ENCODE peak calls at places on chromosomes 5 and 9, in eight cellular contexts. One of them, this sample, is unnamed.

GRCh38 chr5:1537166-1538154 is 13.7 kb upstream of the LPCAT1 start:
- DNase-seq in brain microvascular endothelial cell: no peak
- DNase-seq in GM12865: peak; percentile 20
- DNase-seq in AG10803: no peak
- DNase-seq in AG09309: no peak
- DNase-seq in transverse colon: no peak
- DNase-seq in PC-9: no peak
- DNase-seq in dorsolateral prefrontal cortex: no peak
- DNase-seq in this sample: no peak

GRCh38 chr5:6488021-6488420 is 39.4 kb downstream of the UBE2QL1 start:
- DNase-seq in PC-9: no peak
- DNase-seq in AG09309: no peak
- DNase-seq in AG10803: no peak
- DNase-seq in GM12865: peak; percentile 35
- DNase-seq in transverse colon: no peak
- DNase-seq in dorsolateral prefrontal cortex: no peak
- DNase-seq in brain microvascular endothelial cell: no peak
- DNase-seq in this sample: no peak

GRCh38 chr5:73100109-73100508 is 20.3 kb upstream of the TMEM171 start:
- DNase-seq in GM12865: peak; percentile 39
- DNase-seq in AG10803: no peak
- DNase-seq in dorsolateral prefrontal cortex: no peak
- DNase-seq in AG09309: no peak
- DNase-seq in brain microvascular endothelial cell: no peak
- DNase-seq in PC-9: no peak
- DNase-seq in transverse colon: no peak
- DNase-seq in this sample: no peak

GRCh38 chr5:149656576-149657182 is 73.4 kb upstream of the PPARGC1B start:
- DNase-seq in brain microvascular endothelial cell: peak; percentile 23
- DNase-seq in GM12865: peak; percentile 51
- DNase-seq in dorsolateral prefrontal cortex: no peak
- DNase-seq in AG09309: no peak
- DNase-seq in AG10803: no peak
- DNase-seq in PC-9: peak; percentile 48
- DNase-seq in transverse colon: peak; percentile 85
- DNase-seq in this sample: no peak

GRCh38 chr5:176151286-176151685 is 86.9 kb upstream of the SIMC1 start:
- DNase-seq in dorsolateral prefrontal cortex: no peak
- DNase-seq in transverse colon: no peak
- DNase-seq in brain microvascular endothelial cell: peak; percentile 6
- DNase-seq in AG10803: peak; percentile 38
- DNase-seq in PC-9: no peak
- DNase-seq in GM12865: no peak
- DNase-seq in AG09309: no peak
- DNase-seq in this sample: no peak

GRCh38 chr9:76116913-76117312 is 226.4 kb downstream of the PCSK5 start:
- DNase-seq in GM12865: no peak
- DNase-seq in transverse colon: no peak
- DNase-seq in PC-9: no peak
- DNase-seq in brain microvascular endothelial cell: no peak
- DNase-seq in AG10803: peak; percentile 5
- DNase-seq in AG09309: no peak
- DNase-seq in dorsolateral prefrontal cortex: no peak
- DNase-seq in this sample: peak; percentile 33

GRCh38 chr5:106876298-106876622 is 794.5 kb downstream of the EFNA5 start:
- DNase-seq in transverse colon: no peak
- DNase-seq in AG10803: no peak
- DNase-seq in PC-9: no peak
- DNase-seq in dorsolateral prefrontal cortex: no peak
- DNase-seq in brain microvascular endothelial cell: no peak
- DNase-seq in GM12865: no peak
- DNase-seq in AG09309: no peak
- DNase-seq in this sample: no peak

GRCh38 chr9:84490206-84490605 is 149.6 kb upstream of the SLC28A3 start:
- DNase-seq in AG10803: no peak
- DNase-seq in dorsolateral prefrontal cortex: no peak
- DNase-seq in GM12865: no peak
- DNase-seq in transverse colon: no peak
- DNase-seq in AG09309: no peak
- DNase-seq in brain microvascular endothelial cell: no peak
- DNase-seq in PC-9: no peak
- DNase-seq in this sample: no peak

GRCh38 chr5:135092476-135092875 is 58.4 kb upstream of the PITX1 start:
- DNase-seq in transverse colon: no peak
- DNase-seq in AG09309: no peak
- DNase-seq in GM12865: no peak
- DNase-seq in PC-9: no peak
- DNase-seq in dorsolateral prefrontal cortex: peak; percentile 3
- DNase-seq in brain microvascular endothelial cell: no peak
- DNase-seq in AG10803: no peak
- DNase-seq in this sample: no peak

GRCh38 chr9:124293712-124294504 is 36.2 kb downstream of the NEK6 start:
- DNase-seq in transverse colon: no peak
- DNase-seq in PC-9: peak; percentile 38
- DNase-seq in AG09309: no peak
- DNase-seq in dorsolateral prefrontal cortex: no peak
- DNase-seq in brain microvascular endothelial cell: no peak
- DNase-seq in GM12865: no peak
- DNase-seq in AG10803: no peak
- DNase-seq in this sample: peak; percentile 41

GRCh38 chr5:119743927-119744326 is 114.6 kb downstream of the FAM170A start:
- DNase-seq in transverse colon: no peak
- DNase-seq in brain microvascular endothelial cell: peak; percentile 53
- DNase-seq in AG10803: peak; percentile 3
- DNase-seq in GM12865: peak; percentile 71
- DNase-seq in PC-9: peak; percentile 10
- DNase-seq in AG09309: no peak
- DNase-seq in dorsolateral prefrontal cortex: no peak
- DNase-seq in this sample: peak; percentile 65
- TF ChIP-seq CTCF in transverse colon: peak; percentile 43
- TF ChIP-seq CTCF in brain microvascular endothelial cell: peak; percentile 58
- TF ChIP-seq CTCF in AG10803: no peak
- TF ChIP-seq CTCF in GM12865: peak; percentile 67
- TF ChIP-seq CTCF in PC-9: peak; percentile 75
- TF ChIP-seq CTCF in AG09309: peak; percentile 26
- TF ChIP-seq CTCF in dorsolateral prefrontal cortex: peak; percentile 55
- TF ChIP-seq CTCF in this sample: peak; percentile 30

DNA sequence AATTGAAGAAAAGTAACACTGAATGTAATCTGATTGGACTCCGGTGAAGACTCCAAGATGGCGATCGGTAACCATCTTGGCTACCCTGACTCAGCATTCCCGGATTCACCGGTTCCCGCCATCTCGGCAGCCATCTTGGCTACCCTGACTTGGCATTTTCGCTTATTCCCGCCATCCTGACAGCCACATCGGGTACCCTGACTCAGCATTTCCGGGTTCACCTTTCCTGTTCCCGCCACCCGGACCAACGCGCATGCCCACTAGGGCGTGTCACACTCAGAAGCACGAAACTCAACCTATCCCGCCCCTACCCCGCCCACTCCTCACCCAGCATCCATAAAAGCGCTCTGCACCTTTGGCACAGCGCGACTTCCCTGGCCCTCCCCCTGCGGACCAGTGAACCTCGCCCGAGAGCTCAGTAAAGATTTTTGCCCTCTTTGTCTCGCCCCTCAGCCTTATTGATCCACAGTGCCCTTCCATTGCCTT is 17.2 kb downstream of the SPTLC1 start:
- DNase-seq in GM12865: no peak
- DNase-seq in AG09309: no peak
- DNase-seq in dorsolateral prefrontal cortex: peak; percentile 83
- DNase-seq in brain microvascular endothelial cell: peak; percentile 62
- DNase-seq in PC-9: no peak
- DNase-seq in transverse colon: peak; percentile 93
- DNase-seq in AG10803: peak; percentile 42
- DNase-seq in this sample: peak; percentile 80
- H3K4me3 ChIP-seq in GM12865: no peak overlapping the region
- H3K4me3 ChIP-seq in AG09309: no peak overlapping the region
- H3K4me3 ChIP-seq in dorsolateral prefrontal cortex: peak overlapping the region; percentile 5
- H3K4me3 ChIP-seq in brain microvascular endothelial cell: peak overlapping the region; percentile 37
- H3K4me3 ChIP-seq in PC-9: no peak overlapping the region
- H3K4me3 ChIP-seq in transverse colon: peak overlapping the region; percentile 4
- H3K4me3 ChIP-seq in AG10803: no peak overlapping the region
- H3K4me3 ChIP-seq in this sample: peak overlapping the region; percentile 14

DNA sequence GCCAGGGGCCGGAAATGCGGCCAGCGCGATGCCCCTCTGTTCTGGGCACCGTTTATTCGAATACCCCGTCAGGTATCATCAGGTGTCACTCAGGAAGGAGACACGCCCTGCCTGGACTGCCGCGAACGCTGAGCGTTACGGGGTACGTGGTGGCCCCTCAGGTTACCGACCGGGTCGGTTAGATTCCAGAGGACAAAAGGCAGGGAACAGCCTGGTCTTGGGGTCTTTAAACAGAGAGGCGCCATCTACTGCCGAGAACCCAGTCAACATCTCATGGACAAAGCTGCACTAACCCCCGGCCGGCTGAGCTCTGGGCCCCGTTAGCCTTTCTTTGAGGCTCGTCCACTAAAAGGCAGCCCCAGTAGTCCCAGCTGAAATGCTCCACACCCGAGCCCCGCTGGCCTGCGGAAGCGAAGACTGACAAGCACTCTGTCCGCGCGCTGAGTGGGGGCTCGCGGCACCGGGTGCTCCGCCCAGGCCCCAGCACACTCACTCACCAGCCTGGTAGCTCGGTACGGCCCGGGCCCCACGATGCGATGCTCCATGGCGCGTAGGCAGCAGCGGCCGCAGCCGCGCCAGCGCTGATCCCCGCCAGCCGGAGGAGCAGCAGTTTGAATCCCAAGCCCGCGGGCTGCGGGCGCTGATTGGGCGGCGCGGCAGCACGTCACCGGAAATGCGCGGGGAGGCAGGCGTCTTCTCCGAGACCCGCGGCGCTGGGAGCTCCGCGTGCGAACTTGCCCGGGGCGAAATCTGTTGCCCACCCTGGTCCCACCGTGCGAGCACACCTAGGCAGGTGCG is at the start of gene DEPDC1B:
- DNase-seq in GM12865: peak; percentile 94
- DNase-seq in AG10803: peak; percentile 85
- DNase-seq in AG09309: peak; percentile 46
- DNase-seq in dorsolateral prefrontal cortex: peak; percentile 88
- DNase-seq in PC-9: peak; percentile 88
- DNase-seq in transverse colon: peak; percentile 91
- DNase-seq in brain microvascular endothelial cell: peak; percentile 87
- DNase-seq in this sample: peak; percentile 88
- TF ChIP-seq CTCF in GM12865: peak; percentile 31
- TF ChIP-seq CTCF in AG10803: peak; percentile 52
- TF ChIP-seq CTCF in AG09309: peak; percentile 51
- TF ChIP-seq CTCF in dorsolateral prefrontal cortex: peak; percentile 18
- TF ChIP-seq CTCF in PC-9: no peak
- TF ChIP-seq CTCF in transverse colon: no peak
- TF ChIP-seq CTCF in brain microvascular endothelial cell: peak; percentile 62
- TF ChIP-seq CTCF in this sample: peak; percentile 41

DNA sequence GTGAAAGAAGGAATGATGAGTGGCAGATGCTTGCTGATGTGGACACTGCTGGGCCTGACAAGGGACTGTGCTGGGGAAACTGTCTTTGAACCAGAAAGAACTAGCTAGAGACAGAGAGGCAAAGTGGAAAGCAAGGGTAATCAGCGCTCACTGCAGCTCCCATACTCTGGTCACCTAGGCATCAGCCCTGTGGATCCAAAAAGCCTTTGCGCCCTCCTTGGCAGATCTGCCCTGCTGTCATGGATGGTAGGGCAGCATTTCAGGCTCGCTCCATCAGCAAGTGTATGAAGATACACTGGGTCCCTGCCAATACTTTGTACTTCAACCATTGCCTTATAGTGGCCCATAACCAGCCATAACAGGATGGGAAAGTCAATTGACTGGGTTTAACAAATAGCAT is 6.6 kb upstream of the ALDH1B1 start:
- DNase-seq in dorsolateral prefrontal cortex: no peak
- DNase-seq in PC-9: no peak
- DNase-seq in transverse colon: no peak
- DNase-seq in AG10803: no peak
- DNase-seq in AG09309: no peak
- DNase-seq in GM12865: no peak
- DNase-seq in brain microvascular endothelial cell: no peak
- DNase-seq in this sample: no peak
- H3K4me3 ChIP-seq in dorsolateral prefrontal cortex: no peak overlapping the region
- H3K4me3 ChIP-seq in PC-9: no peak overlapping the region
- H3K4me3 ChIP-seq in transverse colon: no peak overlapping the region
- H3K4me3 ChIP-seq in AG10803: no peak overlapping the region
- H3K4me3 ChIP-seq in AG09309: no peak overlapping the region
- H3K4me3 ChIP-seq in GM12865: no peak overlapping the region
- H3K4me3 ChIP-seq in brain microvascular endothelial cell: no peak overlapping the region
- H3K4me3 ChIP-seq in this sample: no peak overlapping the region

GRCh38 chr5:98755406-98755805 is 18.1 kb upstream of the RGMB start:
- DNase-seq in dorsolateral prefrontal cortex: no peak
- DNase-seq in AG10803: peak; percentile 84
- DNase-seq in AG09309: no peak
- DNase-seq in PC-9: no peak
- DNase-seq in brain microvascular endothelial cell: peak; percentile 43
- DNase-seq in transverse colon: no peak
- DNase-seq in GM12865: no peak
- DNase-seq in this sample: no peak

GRCh38 chr5:98753507-98753906 is 20.0 kb upstream of the RGMB start:
- DNase-seq in GM12865: no peak
- DNase-seq in dorsolateral prefrontal cortex: no peak
- DNase-seq in transverse colon: no peak
- DNase-seq in PC-9: no peak
- DNase-seq in AG10803: no peak
- DNase-seq in brain microvascular endothelial cell: no peak
- DNase-seq in AG09309: no peak
- DNase-seq in this sample: no peak

GRCh38 chr5:98749046-98749445 is 24.4 kb upstream of the RGMB start:
- DNase-seq in brain microvascular endothelial cell: no peak
- DNase-seq in dorsolateral prefrontal cortex: no peak
- DNase-seq in AG10803: peak; percentile 66
- DNase-seq in GM12865: no peak
- DNase-seq in AG09309: no peak
- DNase-seq in PC-9: no peak
- DNase-seq in transverse colon: no peak
- DNase-seq in this sample: no peak

DNA sequence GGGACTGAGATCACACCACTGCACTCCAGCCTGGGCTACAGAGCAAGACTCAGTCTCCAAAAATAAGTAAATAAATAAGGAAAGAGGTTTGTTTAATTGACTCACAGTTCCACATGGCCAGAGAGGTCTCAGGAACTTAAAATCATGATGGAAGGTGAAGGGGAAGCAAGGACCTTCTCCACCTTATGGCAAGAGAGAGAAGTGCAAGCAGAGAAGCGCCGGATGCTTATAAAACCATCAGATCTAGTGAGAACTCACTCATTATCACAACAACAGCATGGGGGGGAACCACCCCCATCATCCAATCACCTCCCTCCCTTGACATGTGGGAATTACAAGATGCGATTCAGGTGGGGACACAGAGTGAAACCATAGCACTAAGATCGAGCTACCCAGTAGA is 22.8 kb upstream of the RGMB start:
- DNase-seq in dorsolateral prefrontal cortex: no peak
- DNase-seq in AG09309: no peak
- DNase-seq in transverse colon: no peak
- DNase-seq in AG10803: no peak
- DNase-seq in GM12865: peak; percentile 49
- DNase-seq in PC-9: no peak
- DNase-seq in brain microvascular endothelial cell: no peak
- DNase-seq in this sample: peak; percentile 52
- TF ChIP-seq CTCF in dorsolateral prefrontal cortex: peak; percentile 11
- TF ChIP-seq CTCF in AG09309: peak; percentile 21
- TF ChIP-seq CTCF in transverse colon: peak; percentile 21
- TF ChIP-seq CTCF in AG10803: no peak
- TF ChIP-seq CTCF in GM12865: peak; percentile 58
- TF ChIP-seq CTCF in PC-9: peak; percentile 34
- TF ChIP-seq CTCF in brain microvascular endothelial cell: peak; percentile 62
- TF ChIP-seq CTCF in this sample: peak; percentile 57